ENCODE peak calls at places on chromosomes 1 and 21, in five cellular contexts. One of them, this sample, is unnamed. For H3K9me3, the result is how much of the 10 kb centered on the place peaks cover.

GRCh38 chr1:235304549-235305451 is 23.2 kb downstream of the ARID4B start:
- DNase-seq in CD8-positive, alpha-beta memory T cell: peak
- DNase-seq in psoas muscle: no peak
- DNase-seq in right atrium auricular region: no peak
- DNase-seq in small intestine: peak
- DNase-seq in this sample: no peak

GRCh38 chr1:149885364-149886111 is 13.8 kb upstream of the BOLA1 start:
- DNase-seq in small intestine: peak
- DNase-seq in CD8-positive, alpha-beta memory T cell: peak
- DNase-seq in right atrium auricular region: peak
- DNase-seq in psoas muscle: peak
- DNase-seq in this sample: peak

GRCh38 chr1:170586321-170586855 is 54.4 kb downstream of the GORAB start:
- DNase-seq in CD8-positive, alpha-beta memory T cell: no peak
- DNase-seq in psoas muscle: peak
- DNase-seq in right atrium auricular region: peak
- DNase-seq in small intestine: no peak
- DNase-seq in this sample: peak

GRCh38 chr1:41390171-41390570 is 28.9 kb downstream of the FOXO6 start:
- DNase-seq in small intestine: no peak
- DNase-seq in psoas muscle: no peak
- DNase-seq in right atrium auricular region: no peak
- DNase-seq in CD8-positive, alpha-beta memory T cell: no peak
- DNase-seq in this sample: no peak

GRCh38 chr1:178238722-178239510 is 145.0 kb downstream of the RASAL2 start:
- DNase-seq in right atrium auricular region: no peak
- DNase-seq in small intestine: peak
- DNase-seq in psoas muscle: no peak
- DNase-seq in CD8-positive, alpha-beta memory T cell: no peak
- DNase-seq in this sample: no peak

GRCh38 chr1:10699470-10699835 is 97.0 kb downstream of the CASZ1 start:
- DNase-seq in small intestine: no peak
- DNase-seq in psoas muscle: no peak
- DNase-seq in CD8-positive, alpha-beta memory T cell: no peak
- DNase-seq in right atrium auricular region: no peak
- DNase-seq in this sample: no peak

GRCh38 chr21:21921410-21922232 is 923.4 kb downstream of the NCAM2 start:
- DNase-seq in CD8-positive, alpha-beta memory T cell: no peak
- DNase-seq in right atrium auricular region: no peak
- DNase-seq in psoas muscle: no peak
- DNase-seq in small intestine: peak
- DNase-seq in this sample: no peak

GRCh38 chr1:25917996-25918395 is 11.8 kb upstream of the STMN1 start:
- DNase-seq in psoas muscle: no peak
- DNase-seq in CD8-positive, alpha-beta memory T cell: peak
- DNase-seq in right atrium auricular region: no peak
- DNase-seq in small intestine: peak
- DNase-seq in this sample: no peak

DNA sequence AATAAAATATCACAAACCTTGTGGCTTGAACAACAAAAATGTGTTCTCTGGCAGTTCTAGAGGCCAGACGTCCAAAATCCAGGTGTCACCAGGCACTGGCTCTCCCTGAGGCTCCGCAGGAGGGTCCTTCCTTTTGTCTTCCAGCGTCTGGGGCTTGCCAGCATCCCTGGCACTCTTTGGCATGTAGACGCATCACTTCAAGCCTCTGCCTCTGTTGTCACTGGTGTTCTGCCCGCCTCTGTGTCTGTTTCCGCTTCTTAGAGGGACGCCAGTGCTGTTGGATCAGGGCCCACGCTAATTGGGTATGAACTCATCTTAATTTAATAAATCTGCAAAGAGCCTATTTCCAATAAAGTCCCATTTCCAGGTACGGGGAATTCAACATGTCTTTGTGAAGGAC is 273.7 kb upstream of the C1orf174 start:
- DNase-seq in right atrium auricular region: no peak
- DNase-seq in psoas muscle: no peak
- DNase-seq in small intestine: no peak
- DNase-seq in CD8-positive, alpha-beta memory T cell: no peak
- DNase-seq in this sample: no peak
- H3K9me3 ChIP-seq in right atrium auricular region: under half
- H3K9me3 ChIP-seq in psoas muscle: under half
- H3K9me3 ChIP-seq in small intestine: under half
- H3K9me3 ChIP-seq in CD8-positive, alpha-beta memory T cell: under half
- H3K9me3 ChIP-seq in this sample: under half

GRCh38 chr1:39103321-39104157 is 77.4 kb downstream of the NDUFS5 start:
- DNase-seq in CD8-positive, alpha-beta memory T cell: no peak
- DNase-seq in right atrium auricular region: no peak
- DNase-seq in psoas muscle: no peak
- DNase-seq in small intestine: no peak
- DNase-seq in this sample: no peak
- H3K4me3 ChIP-seq in CD8-positive, alpha-beta memory T cell: no peak
- H3K4me3 ChIP-seq in right atrium auricular region: no peak
- H3K4me3 ChIP-seq in psoas muscle: no peak
- H3K4me3 ChIP-seq in small intestine: no peak
- H3K4me3 ChIP-seq in this sample: no peak

DNA sequence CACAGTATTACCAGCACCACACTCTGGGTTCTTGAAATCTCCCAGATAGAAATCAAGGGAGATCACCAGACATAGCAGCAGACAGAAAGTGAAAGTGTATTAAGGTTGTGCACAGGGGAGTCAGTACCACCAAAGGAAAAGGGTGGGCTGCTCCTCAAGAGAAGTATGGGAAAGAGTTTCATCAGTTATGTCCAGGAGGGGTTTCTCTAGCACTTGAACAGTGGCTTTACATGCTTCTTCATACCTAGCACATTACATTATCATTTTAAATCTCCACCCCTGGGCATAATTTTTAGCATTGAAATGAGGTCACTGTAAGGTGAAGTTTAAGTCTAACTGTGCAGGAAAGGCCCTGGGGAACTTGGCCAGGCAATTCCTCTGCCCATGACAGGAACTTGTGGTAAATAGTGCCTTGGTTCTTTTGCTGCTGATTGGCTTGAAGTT is 601.0 kb downstream of the NUF2 start:
- DNase-seq in right atrium auricular region: no peak
- DNase-seq in psoas muscle: no peak
- DNase-seq in CD8-positive, alpha-beta memory T cell: no peak
- DNase-seq in small intestine: no peak
- DNase-seq in this sample: no peak
- H3K9me3 ChIP-seq in right atrium auricular region: under half
- H3K9me3 ChIP-seq in psoas muscle: under half
- H3K9me3 ChIP-seq in CD8-positive, alpha-beta memory T cell: under half
- H3K9me3 ChIP-seq in small intestine: under half
- H3K9me3 ChIP-seq in this sample: under half

GRCh38 chr1:95957748-95958147 is 723.7 kb downstream of the RWDD3 start:
- DNase-seq in CD8-positive, alpha-beta memory T cell: no peak
- DNase-seq in right atrium auricular region: no peak
- DNase-seq in small intestine: no peak
- DNase-seq in psoas muscle: no peak
- DNase-seq in this sample: no peak
- H3K4me3 ChIP-seq in CD8-positive, alpha-beta memory T cell: no peak
- H3K4me3 ChIP-seq in right atrium auricular region: no peak
- H3K4me3 ChIP-seq in small intestine: no peak
- H3K4me3 ChIP-seq in psoas muscle: no peak
- H3K4me3 ChIP-seq in this sample: no peak

GRCh38 chr1:57363643-57364042 is 60.2 kb downstream of the DAB1 start:
- DNase-seq in CD8-positive, alpha-beta memory T cell: no peak
- DNase-seq in right atrium auricular region: no peak
- DNase-seq in small intestine: no peak
- DNase-seq in psoas muscle: no peak
- DNase-seq in this sample: no peak
- H3K9me3 ChIP-seq in CD8-positive, alpha-beta memory T cell: under half
- H3K9me3 ChIP-seq in right atrium auricular region: under half
- H3K9me3 ChIP-seq in small intestine: under half
- H3K9me3 ChIP-seq in psoas muscle: under half
- H3K9me3 ChIP-seq in this sample: under half

GRCh38 chr1:184753093-184753492 is 1.6 kb downstream of the EDEM3 start:
- DNase-seq in right atrium auricular region: no peak
- DNase-seq in small intestine: no peak
- DNase-seq in psoas muscle: no peak
- DNase-seq in CD8-positive, alpha-beta memory T cell: no peak
- DNase-seq in this sample: no peak
- H3K4me3 ChIP-seq in right atrium auricular region: peak
- H3K4me3 ChIP-seq in small intestine: peak
- H3K4me3 ChIP-seq in psoas muscle: peak
- H3K4me3 ChIP-seq in CD8-positive, alpha-beta memory T cell: peak
- H3K4me3 ChIP-seq in this sample: no peak

GRCh38 chr1:228241259-228241658 is 33.4 kb downstream of the OBSCN start:
- DNase-seq in psoas muscle: peak
- DNase-seq in small intestine: no peak
- DNase-seq in right atrium auricular region: no peak
- DNase-seq in CD8-positive, alpha-beta memory T cell: no peak
- DNase-seq in this sample: no peak

GRCh38 chr1:228240411-228241240 is 32.8 kb downstream of the OBSCN start:
- DNase-seq in right atrium auricular region: no peak
- DNase-seq in CD8-positive, alpha-beta memory T cell: no peak
- DNase-seq in small intestine: no peak
- DNase-seq in psoas muscle: no peak
- DNase-seq in this sample: no peak

GRCh38 chr1:228236744-228237143 is 28.9 kb downstream of the OBSCN start:
- DNase-seq in right atrium auricular region: no peak
- DNase-seq in small intestine: peak
- DNase-seq in psoas muscle: no peak
- DNase-seq in CD8-positive, alpha-beta memory T cell: no peak
- DNase-seq in this sample: no peak

GRCh38 chr1:228238007-228238406 is 30.2 kb downstream of the OBSCN start:
- DNase-seq in CD8-positive, alpha-beta memory T cell: no peak
- DNase-seq in right atrium auricular region: no peak
- DNase-seq in psoas muscle: no peak
- DNase-seq in small intestine: no peak
- DNase-seq in this sample: no peak

DNA sequence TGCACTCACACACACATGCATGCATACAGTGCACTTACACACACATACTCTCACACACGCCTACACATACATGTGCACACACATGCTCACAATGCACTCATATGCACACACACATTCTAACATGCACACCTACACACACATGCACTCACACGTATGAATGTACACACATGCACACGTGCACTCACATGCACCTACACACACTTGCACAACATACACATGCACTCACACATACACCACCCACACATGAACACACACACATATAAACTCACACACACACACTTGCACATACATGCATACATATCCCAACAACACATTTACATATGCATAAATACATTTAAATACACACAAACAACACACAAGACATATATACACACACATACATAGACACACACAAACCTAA is 30.6 kb downstream of the OBSCN start:
- DNase-seq in psoas muscle: no peak
- DNase-seq in CD8-positive, alpha-beta memory T cell: no peak
- DNase-seq in right atrium auricular region: no peak
- DNase-seq in small intestine: no peak
- DNase-seq in this sample: no peak
- H3K9me3 ChIP-seq in psoas muscle: under half
- H3K9me3 ChIP-seq in CD8-positive, alpha-beta memory T cell: under half
- H3K9me3 ChIP-seq in right atrium auricular region: under half
- H3K9me3 ChIP-seq in small intestine: under half
- H3K9me3 ChIP-seq in this sample: under half

GRCh38 chr1:21736876-21737275 is 46.1 kb downstream of the USP48 start:
- DNase-seq in psoas muscle: no peak
- DNase-seq in CD8-positive, alpha-beta memory T cell: no peak
- DNase-seq in right atrium auricular region: no peak
- DNase-seq in small intestine: no peak
- DNase-seq in this sample: no peak
- H3K4me3 ChIP-seq in psoas muscle: no peak
- H3K4me3 ChIP-seq in CD8-positive, alpha-beta memory T cell: no peak
- H3K4me3 ChIP-seq in right atrium auricular region: no peak
- H3K4me3 ChIP-seq in small intestine: no peak
- H3K4me3 ChIP-seq in this sample: no peak